ENCODE peak calls at places on chromosome 11, in six cellular contexts. D is heart right ventricle, E is neural progenitor cell, Z is PC-3, N is HCT116, A is cardiac muscle cell. J is an unnamed sample.

GRCh38 chr11:102929966-102930365 is 25.6 kb downstream of the MMP13 start:
- DNase-seq in Z (no peak), A (no peak), N (no peak), D (no peak), E (no peak), J (no peak)

GRCh38 chr11:112255075-112255739 is 5.5 kb downstream of the PLET1 start:
- DNase-seq in E (no peak), A (no peak), D (no peak), Z (peak; percentile 94), N (no peak), J (no peak)

GRCh38 chr11:44057340-44057739 is 8.7 kb upstream of the ACCS start:
- DNase-seq in E (no peak), A (no peak), D (no peak), N (no peak), Z (no peak), J (no peak)

GRCh38 chr11:110077866-110078325 is 15.3 kb upstream of the ZC3H12C start:
- DNase-seq in Z (peak; percentile 92), N (no peak), E (no peak), A (no peak), D (no peak), J (no peak)

GRCh38 chr11:58125469-58125868 is at the start of gene OR9I1:
- DNase-seq in Z (no peak), D (no peak), A (peak; percentile 12), N (no peak), E (no peak), J (no peak)

GRCh38 chr11:127017482-127017881 is 16.9 kb upstream of the KIRREL3 start:
- DNase-seq in A (peak; percentile 47), D (no peak), E (peak; percentile 72), Z (peak; percentile 44), N (no peak), J (peak; percentile 60)

GRCh38 chr11:80727315-80727714 is 1286.5 kb upstream of the TENM4 start:
- DNase-seq in D (no peak), N (no peak), E (peak; percentile 60), A (peak; percentile 33), Z (peak; percentile 44), J (no peak)

GRCh38 chr11:131914299-131914902 is 544.0 kb downstream of the NTM start:
- DNase-seq in N (no peak), E (no peak), Z (peak; percentile 20), A (no peak), D (no peak), J (no peak)

GRCh38 chr11:36702330-36703054 is 104.5 kb upstream of the RAG2 start:
- DNase-seq in Z (peak; percentile 69), N (peak; percentile 66), A (peak; percentile 70), E (peak; percentile 78), D (no peak), J (peak; percentile 30)

GRCh38 chr11:29656557-29656956 is 360.3 kb downstream of the KCNA4 start:
- DNase-seq in D (no peak), E (no peak), Z (no peak), A (peak; percentile 76), N (no peak), J (no peak)

GRCh38 chr11:3220101-3220500 is 1.5 kb upstream of the MRGPRG start:
- DNase-seq in A (no peak), Z (no peak), N (no peak), D (no peak), E (no peak), J (no peak)

GRCh38 chr11:3221408-3222002 is 2.9 kb upstream of the MRGPRG start:
- DNase-seq in Z (no peak), A (no peak), N (no peak), E (no peak), D (peak; percentile 7), J (no peak)

GRCh38 chr11:3219281-3219892 is 774 bp upstream of the MRGPRG start:
- DNase-seq in D (no peak), A (no peak), E (no peak), Z (no peak), N (no peak), J (no peak)

GRCh38 chr11:3222003-3222855 is 3.6 kb upstream of the MRGPRG start:
- DNase-seq in A (no peak), D (peak; percentile 9), N (no peak), E (no peak), Z (no peak), J (no peak)

GRCh38 chr11:3220521-3221407 is 2.2 kb upstream of the MRGPRG start:
- DNase-seq in N (no peak), A (no peak), E (no peak), Z (no peak), D (peak; percentile 13), J (no peak)
- H3K27me3 ChIP-seq in N (no peaks in the 10 kb centered on the region), A (peaks cover 16% of the 10 kb centered on the region), E (peaks cover 4% of the 10 kb centered on the region), Z (peaks cover 21% of the 10 kb centered on the region), D (peaks cover 91% of the 10 kb centered on the region), J (peaks cover 71% of the 10 kb centered on the region)

GRCh38 chr11:61923166-61924015 is 6.0 kb upstream of the RAB3IL1 start:
- DNase-seq in Z (no peak), N (no peak), A (peak; percentile 64), E (peak; percentile 74), D (peak; percentile 70), J (peak; percentile 34)

GRCh38 chr11:61922539-61922938 is 5.2 kb upstream of the RAB3IL1 start:
- DNase-seq in N (no peak), D (peak; percentile 74), E (no peak), A (no peak), Z (no peak), J (peak; percentile 27)

GRCh38 chr11:61926235-61926634 is 8.9 kb upstream of the RAB3IL1 start:
- DNase-seq in A (no peak), Z (no peak), E (no peak), N (no peak), D (no peak), J (no peak)

GRCh38 chr11:61921446-61921845 is 4.1 kb upstream of the RAB3IL1 start:
- DNase-seq in A (no peak), E (no peak), N (no peak), D (no peak), Z (no peak), J (no peak)

GRCh38 chr11:61924016-61924360 is 6.6 kb upstream of the RAB3IL1 start:
- DNase-seq in D (no peak), Z (no peak), E (no peak), A (no peak), N (no peak), J (no peak)
- H3K4me3 ChIP-seq in D (no peak overlapping the region), Z (no peak overlapping the region), E (no peak overlapping the region), A (no peak overlapping the region), N (no peak overlapping the region), J (no peak overlapping the region)

GRCh38 chr11:72763823-72764222 is 11.6 kb upstream of the ARAP1 start:
- DNase-seq in A (no peak), N (no peak), D (no peak), E (no peak), Z (no peak), J (no peak)
- H3K27ac ChIP-seq in A (no peak overlapping the region), N (no peak overlapping the region), D (no peak overlapping the region), E (no peak overlapping the region), Z (no peak overlapping the region), J (no peak overlapping the region)

GRCh38 chr11:45732343-45732742 is 66.9 kb upstream of the CHST1 start:
- DNase-seq in N (no peak), E (no peak), Z (no peak), D (no peak), A (no peak), J (no peak)
- H3K27me3 ChIP-seq in N (no peaks in the 10 kb centered on the region), E (peaks cover 27% of the 10 kb centered on the region), Z (peaks cover 23% of the 10 kb centered on the region), D (no peaks in the 10 kb centered on the region), A (no peaks in the 10 kb centered on the region), J (peaks cover 6% of the 10 kb centered on the region)

DNA sequence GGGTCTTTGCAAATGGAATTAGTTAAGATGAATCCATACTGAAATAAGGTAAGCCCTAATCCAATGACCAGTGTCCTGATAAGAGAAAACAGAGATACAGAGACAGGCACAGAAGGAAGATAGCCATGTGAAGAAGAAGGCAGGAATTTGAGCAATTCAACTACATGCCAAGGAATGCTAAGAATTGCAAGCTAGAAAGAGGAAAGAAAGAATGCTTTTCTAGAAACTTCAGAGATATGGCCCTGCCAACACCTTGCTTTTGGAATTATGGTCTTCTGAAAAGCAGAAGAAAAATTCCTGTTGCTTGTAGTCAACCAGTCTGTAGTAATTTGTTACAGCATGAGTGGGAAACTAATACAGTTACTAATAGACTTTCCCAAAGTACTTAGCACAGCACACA is 111.3 kb downstream of the SLC17A6 start:
- DNase-seq in D (no peak), E (no peak), Z (no peak), N (no peak), A (no peak), J (no peak)
- H3K4me3 ChIP-seq in D (no peak overlapping the region), E (no peak overlapping the region), Z (no peak overlapping the region), N (no peak overlapping the region), A (no peak overlapping the region), J (no peak overlapping the region)

GRCh38 chr11:67031791-67032561 is 9.0 kb downstream of the SYT12 start:
- DNase-seq in A (no peak), N (no peak), D (no peak), E (no peak), Z (peak; percentile 61), J (peak; percentile 18)
- H3K27ac ChIP-seq in A (no peak overlapping the region), N (no peak overlapping the region), D (no peak overlapping the region), E (no peak overlapping the region), Z (peak overlapping the region; percentile 12), J (peak overlapping the region; percentile 57)